ENCODE peak calls at places on chromosomes 6 and 20, in five cellular contexts. E is HCT116, T is neuronal stem cell, G is mammary epithelial cell, U is K562. Q is an unnamed sample.

GRCh38 chr6:51528556-51528955 is 558.9 kb downstream of the PKHD1 start:
- DNase-seq in E (no peak), T (no peak), G (peak), U (no peak), Q (no peak)

GRCh38 chr6:157881375-157881774 is 58.3 kb downstream of the SNX9 start:
- DNase-seq in E (no peak), T (no peak), G (no peak), U (no peak), Q (no peak)

GRCh38 chr6:53894086-53894485 is 99.3 kb downstream of the LRRC1 start:
- DNase-seq in E (no peak), T (no peak), G (peak), U (no peak), Q (no peak)

GRCh38 chr20:1840865-1841553 is 54.2 kb upstream of the SIRPA start:
- DNase-seq in E (no peak), T (no peak), G (no peak), U (no peak), Q (no peak)

GRCh38 chr6:111597687-111598086 is 8.0 kb downstream of the TRAF3IP2 start:
- DNase-seq in E (no peak), T (no peak), G (no peak), U (no peak), Q (no peak)

GRCh38 chr20:44736170-44737021 is 9.3 kb upstream of the KCNK15 start:
- DNase-seq in E (peak), T (peak), G (peak), U (peak), Q (peak)

GRCh38 chr6:52499026-52499425 is 77.8 kb downstream of the TRAM2 start:
- DNase-seq in E (no peak), T (no peak), G (no peak), U (no peak), Q (peak)

GRCh38 chr6:119856136-119856535 is 506.6 kb upstream of the MAN1A1 start:
- DNase-seq in E (no peak), T (no peak), G (peak), U (no peak), Q (no peak)

GRCh38 chr6:53770690-53771320 is 24.0 kb upstream of the LRRC1 start:
- DNase-seq in E (no peak), T (no peak), G (peak), U (no peak), Q (peak)

GRCh38 chr6:166644631-166645030 is 17.6 kb upstream of the RPS6KA2 start:
- DNase-seq in E (no peak), T (no peak), G (no peak), U (no peak), Q (no peak)

GRCh38 chr20:51769941-51770615 is 1.9 kb upstream of the ATP9A start:
- DNase-seq in E (no peak), T (no peak), G (no peak), U (no peak), Q (no peak)

DNA sequence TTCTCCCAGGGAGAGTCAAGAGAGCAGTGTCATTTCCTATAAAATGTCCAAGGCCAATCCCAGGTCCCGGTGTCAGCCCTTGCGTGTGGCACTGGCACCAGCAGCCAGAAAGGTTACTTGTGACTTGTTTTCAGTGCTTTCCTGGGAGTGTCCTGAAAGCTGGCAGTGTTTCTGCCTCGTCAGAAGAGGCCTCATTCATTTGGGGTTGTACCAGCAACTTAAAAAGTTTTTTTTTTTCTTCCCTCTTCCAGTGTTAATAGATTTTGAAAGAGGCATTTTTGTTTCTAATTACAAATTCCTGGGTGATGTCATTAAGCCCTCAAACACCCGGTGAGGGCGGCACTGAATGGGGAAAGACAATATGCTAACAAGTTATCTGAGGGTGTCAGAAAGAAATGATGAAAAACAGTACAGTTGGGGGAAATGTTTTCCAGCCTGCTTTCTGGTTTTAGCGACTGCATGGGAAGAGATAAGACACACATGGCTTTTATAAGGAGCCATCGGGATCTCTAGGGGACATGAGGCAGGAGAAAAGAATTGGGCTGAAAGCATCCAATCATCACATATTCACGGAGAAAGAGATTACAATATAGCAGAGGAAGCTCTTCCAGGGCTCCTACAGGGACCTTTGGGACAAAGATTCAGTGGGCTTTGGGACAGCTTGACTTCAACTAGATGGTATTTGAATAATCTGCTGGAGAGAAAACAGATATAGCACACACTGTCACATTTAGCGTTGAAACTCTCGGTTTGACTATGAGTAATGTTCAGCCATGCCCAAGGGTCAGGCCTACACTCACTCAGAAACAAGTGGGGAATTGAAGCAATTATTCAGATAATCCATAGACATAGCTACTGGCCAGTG is 153.0 kb downstream of the BCAS1 start:
- DNase-seq in E (no peak), T (no peak), G (peak), U (peak), Q (peak)
- H2AFZ ChIP-seq in E (peak), T (peak), G (peak), U (peak), Q (peak)

GRCh38 chr6:85460951-85461805 is 11.3 kb downstream of the NT5E start:
- DNase-seq in E (no peak), T (no peak), G (peak), U (no peak), Q (no peak)

GRCh38 chr6:85458184-85458583 is 8.3 kb downstream of the NT5E start:
- DNase-seq in E (no peak), T (no peak), G (no peak), U (no peak), Q (no peak)

GRCh38 chr6:85458782-85459181 is 8.9 kb downstream of the NT5E start:
- DNase-seq in E (no peak), T (no peak), G (no peak), U (no peak), Q (no peak)

GRCh38 chr6:85460154-85460950 is 10.5 kb downstream of the NT5E start:
- DNase-seq in E (no peak), T (no peak), G (no peak), U (no peak), Q (no peak)

DNA sequence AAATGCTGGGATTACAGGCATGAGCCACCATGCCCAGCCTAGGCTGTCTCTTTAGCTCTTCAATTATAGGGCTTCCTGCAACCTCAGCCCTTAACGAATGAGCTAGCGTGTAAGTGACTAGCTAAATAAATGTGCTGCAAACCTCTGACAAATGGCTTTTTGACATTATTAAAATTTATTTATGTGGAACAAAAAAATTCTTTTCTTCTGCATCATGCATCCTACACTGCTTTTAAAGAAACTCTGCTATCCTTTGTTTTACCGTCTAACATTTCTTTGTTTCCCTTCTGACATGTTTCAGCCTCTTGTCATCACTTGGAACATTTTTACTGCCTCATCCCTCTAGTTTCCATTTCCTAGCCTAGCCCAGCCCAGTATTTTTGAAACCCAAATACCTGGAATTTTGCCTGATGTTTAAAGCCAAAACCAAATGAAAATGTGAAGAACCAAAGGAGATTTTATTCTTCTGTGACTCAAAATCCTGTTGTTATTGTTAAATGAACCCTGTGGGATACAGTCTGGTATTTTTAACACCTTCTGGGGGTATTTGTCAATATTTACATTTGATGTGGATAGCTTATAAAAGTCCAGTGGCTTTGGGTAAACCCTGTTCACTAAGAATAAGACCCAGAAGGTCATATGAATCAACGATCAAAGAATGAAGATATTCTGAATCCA is 9.5 kb downstream of the NT5E start:
- DNase-seq in E (peak), T (no peak), G (peak), U (no peak), Q (peak)
- H3K27ac ChIP-seq in E (peak), T (no peak), G (peak), U (no peak), Q (peak)

GRCh38 chr6:134190883-134191282 is 127.0 kb downstream of the SGK1 start:
- DNase-seq in E (no peak), T (no peak), G (no peak), U (no peak), Q (no peak)

GRCh38 chr6:134196568-134197301 is 121.2 kb downstream of the SGK1 start:
- DNase-seq in E (no peak), T (no peak), G (no peak), U (no peak), Q (no peak)

GRCh38 chr6:134195164-134195906 is 122.6 kb downstream of the SGK1 start:
- DNase-seq in E (no peak), T (no peak), G (no peak), U (peak), Q (peak)

GRCh38 chr6:134195985-134196384 is 121.9 kb downstream of the SGK1 start:
- DNase-seq in E (no peak), T (no peak), G (no peak), U (no peak), Q (no peak)

DNA sequence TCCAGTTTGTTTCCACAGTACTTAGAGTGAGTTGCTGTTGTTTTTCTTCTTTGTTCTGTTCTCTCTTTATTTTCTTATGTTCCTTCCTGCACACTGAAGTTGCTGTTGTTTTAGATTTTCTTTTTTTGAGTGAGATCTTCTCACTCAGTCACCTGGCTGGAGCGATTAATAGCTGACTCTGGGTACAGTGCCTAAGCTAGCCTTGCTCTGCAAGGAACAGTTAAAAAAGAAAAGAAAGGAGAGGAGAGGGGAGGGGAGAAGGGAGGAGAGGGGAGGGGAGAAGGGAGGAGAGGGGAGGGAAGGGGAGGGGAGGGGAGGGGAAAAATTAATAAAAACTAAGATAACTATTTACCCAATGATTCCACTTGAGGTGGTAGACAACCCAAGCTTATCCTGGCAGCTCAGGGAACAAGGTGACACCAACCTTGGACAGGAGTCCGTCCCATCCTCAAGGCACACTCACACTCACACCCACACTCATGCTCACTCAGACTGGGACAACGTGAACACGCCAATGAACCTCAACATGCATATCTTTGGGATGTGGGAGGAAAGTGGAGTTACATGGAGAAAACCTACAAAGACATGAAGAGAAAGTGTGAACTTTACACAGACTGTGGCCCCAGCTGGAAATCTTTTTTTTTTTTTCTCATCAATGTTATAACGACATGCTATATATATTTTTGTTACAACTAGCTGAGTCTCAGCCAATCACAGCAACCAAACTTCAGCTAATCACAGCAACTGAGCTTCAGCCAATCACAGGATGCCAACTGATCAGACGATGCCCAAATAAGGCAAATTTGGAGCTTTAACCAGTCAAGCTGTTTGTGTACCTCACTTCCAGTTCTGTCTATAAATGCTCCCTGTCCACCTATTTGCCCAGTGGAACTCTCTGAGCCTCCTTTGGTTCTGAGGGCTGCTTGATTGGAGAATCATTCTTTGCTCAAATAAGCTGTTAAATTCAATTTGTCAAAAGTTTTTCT is 124.1 kb downstream of the SGK1 start:
- DNase-seq in E (no peak), T (no peak), G (no peak), U (no peak), Q (no peak)
- H2AFZ ChIP-seq in E (no peak), T (no peak), G (no peak), U (peak), Q (peak)

DNA sequence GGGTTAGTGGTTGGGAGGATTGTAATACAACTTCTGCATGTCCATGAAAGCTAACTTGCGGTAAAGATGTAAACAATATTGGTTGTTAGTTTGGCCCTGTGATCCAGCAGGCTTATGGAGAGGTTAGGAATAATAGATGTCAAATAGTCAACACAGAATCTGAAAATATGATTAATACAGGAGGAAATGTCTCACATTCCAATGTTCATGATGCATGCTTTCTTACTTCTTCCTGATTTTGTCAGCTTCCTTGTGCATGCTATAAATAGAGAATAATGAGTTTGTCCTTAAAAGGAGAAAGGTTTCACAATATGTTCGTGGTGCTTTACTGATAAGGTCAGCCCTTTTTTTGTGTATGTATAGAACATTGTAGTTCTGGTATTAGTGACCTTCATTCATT is 136.7 kb downstream of the MMUT start:
- DNase-seq in E (no peak), T (no peak), G (peak), U (no peak), Q (no peak)
- H3K27ac ChIP-seq in E (no peak), T (no peak), G (peak), U (no peak), Q (peak)

DNA sequence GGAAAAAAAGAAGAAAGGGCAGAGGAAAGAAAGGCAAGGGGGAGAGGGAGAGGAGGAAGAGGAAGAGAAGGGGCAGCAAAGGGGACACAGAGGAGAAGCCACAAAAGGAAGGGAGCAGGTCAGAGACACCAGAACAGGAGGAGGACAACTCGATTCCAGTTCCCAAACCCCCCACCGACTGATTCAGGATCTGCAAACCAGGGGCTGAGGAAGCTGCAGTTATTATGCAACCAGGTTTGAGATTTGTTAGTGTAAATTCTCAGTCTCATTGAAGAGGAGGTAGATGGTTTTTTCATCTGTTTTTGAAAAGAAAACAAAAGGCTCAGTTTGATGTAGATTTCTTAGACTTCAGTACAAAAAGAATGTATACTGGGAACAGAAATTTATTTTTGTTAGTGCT is 202.8 kb downstream of the FOXC1 start:
- DNase-seq in E (no peak), T (no peak), G (no peak), U (no peak), Q (no peak)
- H2AFZ ChIP-seq in E (no peak), T (no peak), G (no peak), U (no peak), Q (no peak)

DNA sequence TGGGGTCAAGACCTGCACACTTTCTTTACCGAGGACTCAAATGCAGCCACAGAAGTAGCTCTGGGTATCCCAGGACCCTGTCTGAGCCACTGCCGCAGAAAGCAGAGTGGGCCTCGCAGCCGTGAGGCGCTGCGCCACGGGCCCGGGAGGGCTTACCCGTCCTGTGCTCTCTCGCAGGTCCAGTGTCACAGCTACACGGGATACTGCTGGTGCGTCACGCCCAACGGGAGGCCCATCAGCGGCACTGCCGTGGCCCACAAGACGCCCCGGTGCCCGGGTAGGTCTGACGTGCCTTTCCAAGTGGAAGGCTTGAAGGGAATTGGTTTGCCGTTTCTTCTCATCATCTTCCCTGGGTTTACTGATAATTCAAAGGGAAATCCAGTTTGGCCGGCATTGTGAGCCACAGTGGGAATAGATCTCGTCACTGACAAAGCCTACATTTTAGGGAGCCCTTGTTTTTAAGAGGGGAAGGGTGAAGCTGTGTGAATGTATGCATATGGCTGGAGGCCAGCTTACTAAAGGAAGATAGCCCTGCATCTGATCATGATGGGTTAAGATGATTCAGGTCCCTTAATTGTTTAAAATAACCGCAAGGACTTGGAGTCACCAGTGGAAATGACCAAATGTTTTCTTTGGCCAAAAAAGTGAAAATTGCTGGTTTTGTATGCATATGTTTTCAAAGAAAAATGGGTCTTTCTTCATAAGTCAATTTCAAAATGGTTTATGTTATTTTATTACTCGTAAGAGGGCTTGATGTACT is 86.6 kb downstream of the SMOC2 start:
- DNase-seq in E (no peak), T (no peak), G (no peak), U (no peak), Q (no peak)
- H3K27ac ChIP-seq in E (no peak), T (no peak), G (no peak), U (no peak), Q (no peak)